ENCODE peak calls at places on chromosomes 5 and 9, in nine cellular contexts. F, H, I, Y, K, Q, G, C and X are unnamed samples.

GRCh38 chr9:123234853-123235252 is 33.5 kb downstream of the STRBP start:
- DNase-seq in F (no peak), H (no peak), I (no peak), Y (no peak), K (no peak), Q (no peak), G (no peak), C (no peak), X (no peak)

GRCh38 chr9:37342895-37343294 is 79.6 kb upstream of the GRHPR start:
- DNase-seq in F (no peak), H (no peak), I (no peak), Y (no peak), K (no peak), Q (no peak), G (no peak), C (no peak), X (no peak)

GRCh38 chr9:5879419-5880181 is 11.1 kb upstream of the MLANA start:
- DNase-seq in F (peak; percentile 81), H (no peak), I (peak; percentile 70), Y (no peak), K (peak; percentile 65), Q (no peak), G (no peak), C (no peak), X (peak; percentile 60)

GRCh38 chr5:173888473-173889135 is 455 bp downstream of the CPEB4 start:
- DNase-seq in F (no peak), H (peak; percentile 37), I (no peak), Y (peak; percentile 35), K (peak; percentile 58), Q (peak; percentile 72), G (no peak), C (no peak), X (peak; percentile 26)

GRCh38 chr5:6439588-6440550 is 8.8 kb upstream of the UBE2QL1 start:
- DNase-seq in F (peak; percentile 28), H (no peak), I (no peak), Y (no peak), K (no peak), Q (no peak), G (no peak), C (no peak), X (no peak)

GRCh38 chr5:177428574-177429217 is 2.2 kb downstream of the GRK6 start:
- DNase-seq in F (no peak), H (no peak), I (no peak), Y (no peak), K (no peak), Q (no peak), G (no peak), C (no peak), X (no peak)

GRCh38 chr9:73402081-73403028 is 250.7 kb downstream of the ANXA1 start:
- DNase-seq in F (peak; percentile 2), H (no peak), I (no peak), Y (no peak), K (no peak), Q (no peak), G (no peak), C (no peak), X (no peak)

GRCh38 chr5:95918421-95919006 is 43.1 kb downstream of the ELL2 start:
- DNase-seq in F (no peak), H (no peak), I (no peak), Y (no peak), K (no peak), Q (no peak), G (no peak), C (no peak), X (no peak)

GRCh38 chr5:131275996-131276535 is 12.2 kb downstream of the CDC42SE2 start:
- DNase-seq in F (no peak), H (no peak), I (no peak), Y (no peak), K (no peak), Q (no peak), G (no peak), C (no peak), X (no peak)

GRCh38 chr9:5813837-5814236 is 19.1 kb downstream of the ERMP1 start:
- DNase-seq in F (no peak), H (no peak), I (no peak), Y (no peak), K (no peak), Q (no peak), G (no peak), C (no peak), X (peak; percentile 24)

GRCh38 chr9:137168575-137168906 is 1.3 kb downstream of the LRRC26 start:
- DNase-seq in F (no peak), H (no peak), I (no peak), Y (no peak), K (peak; percentile 29), Q (no peak), G (no peak), C (no peak), X (no peak)

GRCh38 chr9:137171149-137172063 is at the start of gene TMEM210:
- DNase-seq in F (no peak), H (no peak), I (no peak), Y (no peak), K (no peak), Q (no peak), G (no peak), C (no peak), X (no peak)

GRCh38 chr9:137168907-137169763 is 716 bp downstream of the LRRC26 start:
- DNase-seq in F (peak; percentile 69), H (peak; percentile 64), I (peak; percentile 74), Y (peak; percentile 41), K (peak; percentile 48), Q (no peak), G (no peak), C (no peak), X (peak; percentile 67)

GRCh38 chr9:137169764-137170460 is at the start of gene LRRC26:
- DNase-seq in F (no peak), H (peak; percentile 59), I (no peak), Y (peak; percentile 52), K (no peak), Q (no peak), G (no peak), C (no peak), X (peak; percentile 44)

GRCh38 chr9:137170486-137171148 is 766 bp upstream of the LRRC26 start:
- DNase-seq in F (no peak), H (no peak), I (no peak), Y (no peak), K (no peak), Q (no peak), G (no peak), C (no peak), X (no peak)
- H3K4me1 ChIP-seq in F (peaks cover 3% of the 10 kb centered on the region), H (peaks cover 18% of the 10 kb centered on the region), I (peaks cover 27% of the 10 kb centered on the region), Y (peaks cover 10% of the 10 kb centered on the region), K (peaks cover 3% of the 10 kb centered on the region), Q (peaks cover 28% of the 10 kb centered on the region), G (peaks cover 10% of the 10 kb centered on the region), C (no peaks in the 10 kb centered on the region), X (no peaks in the 10 kb centered on the region)

GRCh38 chr5:80928073-80928472 is 32.1 kb upstream of the RASGRF2 start:
- DNase-seq in F (no peak), H (no peak), I (no peak), Y (no peak), K (no peak), Q (no peak), G (no peak), C (no peak), X (no peak)

GRCh38 chr5:80926979-80927656 is 33.0 kb upstream of the RASGRF2 start:
- DNase-seq in F (no peak), H (no peak), I (no peak), Y (no peak), K (no peak), Q (no peak), G (no peak), C (no peak), X (no peak)

GRCh38 chr5:80921026-80921425 is 39.1 kb upstream of the RASGRF2 start:
- DNase-seq in F (no peak), H (no peak), I (no peak), Y (no peak), K (no peak), Q (no peak), G (no peak), C (no peak), X (no peak)

GRCh38 chr5:80926536-80926935 is 33.6 kb upstream of the RASGRF2 start:
- DNase-seq in F (no peak), H (no peak), I (no peak), Y (no peak), K (no peak), Q (no peak), G (no peak), C (no peak), X (no peak)

DNA sequence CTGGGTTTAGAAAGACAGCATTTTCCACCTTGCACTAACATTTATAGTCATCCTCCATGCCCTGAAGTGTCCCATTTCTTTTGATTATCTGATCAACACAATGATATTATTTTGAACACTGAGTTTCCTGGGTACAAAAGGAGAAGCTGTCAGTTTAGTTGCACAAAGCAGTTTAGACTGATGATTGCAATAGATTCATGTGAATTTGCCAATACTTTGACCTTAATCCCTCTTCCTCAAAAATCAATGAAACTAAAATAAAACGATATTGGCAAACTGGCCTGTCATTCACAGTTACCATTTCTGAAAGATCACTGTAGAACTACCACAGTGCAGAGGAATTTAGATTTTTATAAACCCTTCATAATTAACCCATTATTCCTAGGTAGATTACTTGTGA is 34.2 kb upstream of the RASGRF2 start:
- DNase-seq in F (no peak), H (no peak), I (no peak), Y (no peak), K (no peak), Q (no peak), G (no peak), C (no peak), X (no peak)
- H3K4me1 ChIP-seq in F (no peaks in the 10 kb centered on the region), H (no peaks in the 10 kb centered on the region), I (no peaks in the 10 kb centered on the region), Y (peaks cover 3% of the 10 kb centered on the region), K (peaks cover 2% of the 10 kb centered on the region), Q (no peaks in the 10 kb centered on the region), G (no peaks in the 10 kb centered on the region), C (no peaks in the 10 kb centered on the region), X (no peaks in the 10 kb centered on the region)

GRCh38 chr5:113071401-113071800 is 94.8 kb downstream of the DCP2 start:
- DNase-seq in F (no peak), H (no peak), I (no peak), Y (no peak), K (no peak), Q (no peak), G (no peak), C (no peak), X (no peak)
- H3K4me1 ChIP-seq in F (no peaks in the 10 kb centered on the region), H (no peaks in the 10 kb centered on the region), I (no peaks in the 10 kb centered on the region), Y (no peaks in the 10 kb centered on the region), K (no peaks in the 10 kb centered on the region), Q (no peaks in the 10 kb centered on the region), G (no peaks in the 10 kb centered on the region), C (no peaks in the 10 kb centered on the region), X (no peaks in the 10 kb centered on the region)

GRCh38 chr5:9653811-9654210 is 23.7 kb upstream of the TAS2R1 start:
- DNase-seq in F (no peak), H (no peak), I (no peak), Y (no peak), K (peak; percentile 97), Q (no peak), G (peak; percentile 13), C (no peak), X (no peak)

GRCh38 chr5:9653061-9653460 is 22.9 kb upstream of the TAS2R1 start:
- DNase-seq in F (no peak), H (no peak), I (no peak), Y (no peak), K (no peak), Q (no peak), G (no peak), C (no peak), X (no peak)

GRCh38 chr5:9654886-9655285 is 24.7 kb upstream of the TAS2R1 start:
- DNase-seq in F (no peak), H (no peak), I (no peak), Y (no peak), K (peak; percentile 89), Q (no peak), G (no peak), C (no peak), X (no peak)

GRCh38 chr5:9657819-9658218 is 27.7 kb upstream of the TAS2R1 start:
- DNase-seq in F (no peak), H (no peak), I (no peak), Y (no peak), K (no peak), Q (no peak), G (no peak), C (no peak), X (no peak)

GRCh38 chr5:9655641-9656040 is 25.5 kb upstream of the TAS2R1 start:
- DNase-seq in F (no peak), H (no peak), I (no peak), Y (no peak), K (peak; percentile 38), Q (no peak), G (no peak), C (no peak), X (no peak)
- H3K4me1 ChIP-seq in F (no peaks in the 10 kb centered on the region), H (no peaks in the 10 kb centered on the region), I (no peaks in the 10 kb centered on the region), Y (no peaks in the 10 kb centered on the region), K (peaks cover 12% of the 10 kb centered on the region), Q (peaks cover 9% of the 10 kb centered on the region), G (no peaks in the 10 kb centered on the region), C (no peaks in the 10 kb centered on the region), X (no peaks in the 10 kb centered on the region)